ENCODE peak calls at places on chromosomes 6 and 20, in four cellular contexts. G is K562, U is HepG2, K is WTC11. J is an unnamed sample.

GRCh38 chr20:32582659-32583580 is 2.2 kb downstream of the NOL4L start:
- DNase-seq in G (peak), U (no peak), K (peak), J (peak)

GRCh38 chr6:152071318-152071717 is 263.8 kb downstream of the ESR1 start:
- DNase-seq in G (no peak), U (no peak), K (no peak), J (no peak)

GRCh38 chr6:52499026-52499425 is 77.8 kb downstream of the TRAM2 start:
- DNase-seq in G (no peak), U (no peak), K (no peak), J (no peak)

GRCh38 chr6:32684246-32684645 is 17.8 kb upstream of the HLA-DQB1 start:
- DNase-seq in G (no peak), U (no peak), K (no peak), J (no peak)

GRCh38 chr6:46909371-46909770 is 12.4 kb downstream of the ADGRF5 start:
- DNase-seq in G (no peak), U (no peak), K (peak), J (no peak)

GRCh38 chr6:42907336-42907735 is 8.5 kb upstream of the PTCRA start:
- DNase-seq in G (no peak), U (no peak), K (no peak), J (no peak)

GRCh38 chr6:132648356-132648755 is 10.6 kb downstream of the TAAR1 start:
- DNase-seq in G (no peak), U (no peak), K (no peak), J (no peak)

GRCh38 chr6:64012351-64013060 is 376.9 kb downstream of the PHF3 start:
- DNase-seq in G (no peak), U (peak), K (peak), J (peak)

GRCh38 chr6:37027036-37027720 is 21.7 kb downstream of the FGD2 start:
- DNase-seq in G (no peak), U (no peak), K (no peak), J (no peak)

GRCh38 chr6:28943557-28944411 is 20.0 kb upstream of the TRIM27 start:
- DNase-seq in G (peak), U (peak), K (peak), J (peak)

GRCh38 chr6:136244061-136244616 is 6.0 kb downstream of the MTFR2 start:
- DNase-seq in G (no peak), U (no peak), K (no peak), J (no peak)

GRCh38 chr6:31797607-31798006 is 2.1 kb upstream of the VARS1 start:
- DNase-seq in G (no peak), U (no peak), K (no peak), J (no peak)

GRCh38 chr20:40646321-40647212 is 42.5 kb downstream of the MAFB start:
- DNase-seq in G (no peak), U (no peak), K (no peak), J (no peak)

GRCh38 chr6:20952605-20953004 is 418.3 kb downstream of the CDKAL1 start:
- DNase-seq in G (no peak), U (peak), K (no peak), J (no peak)

GRCh38 chr6:74891358-74891811 is 314.5 kb downstream of the COL12A1 start:
- DNase-seq in G (no peak), U (no peak), K (no peak), J (no peak)

GRCh38 chr20:6492396-6493055 is 275.0 kb upstream of the BMP2 start:
- DNase-seq in G (no peak), U (no peak), K (no peak), J (no peak)

GRCh38 chr6:157928428-157928827 is 53.2 kb upstream of the SYNJ2 start:
- DNase-seq in G (no peak), U (no peak), K (no peak), J (no peak)

GRCh38 chr20:58706975-58707681 is 14.5 kb downstream of the NPEPL1 start:
- DNase-seq in G (no peak), U (no peak), K (peak), J (no peak)

GRCh38 chr20:23995905-23996666 is 7.5 kb upstream of the GGTLC1 start:
- DNase-seq in G (peak), U (peak), K (no peak), J (peak)
- TF ChIP-seq ELF4 in G (no peak), U (no peak), K (no peak), J (no peak)

GRCh38 chr6:138594042-138594636 is 94.8 kb upstream of the NHSL1 start:
- DNase-seq in G (no peak), U (no peak), K (no peak), J (no peak)

GRCh38 chr6:138590796-138591709 is 91.8 kb upstream of the NHSL1 start:
- DNase-seq in G (peak), U (peak), K (peak), J (peak)

GRCh38 chr6:138594749-138595148 is 95.5 kb upstream of the NHSL1 start:
- DNase-seq in G (no peak), U (no peak), K (no peak), J (no peak)

GRCh38 chr6:138592698-138593097 is 93.4 kb upstream of the NHSL1 start:
- DNase-seq in G (no peak), U (no peak), K (no peak), J (no peak)

DNA sequence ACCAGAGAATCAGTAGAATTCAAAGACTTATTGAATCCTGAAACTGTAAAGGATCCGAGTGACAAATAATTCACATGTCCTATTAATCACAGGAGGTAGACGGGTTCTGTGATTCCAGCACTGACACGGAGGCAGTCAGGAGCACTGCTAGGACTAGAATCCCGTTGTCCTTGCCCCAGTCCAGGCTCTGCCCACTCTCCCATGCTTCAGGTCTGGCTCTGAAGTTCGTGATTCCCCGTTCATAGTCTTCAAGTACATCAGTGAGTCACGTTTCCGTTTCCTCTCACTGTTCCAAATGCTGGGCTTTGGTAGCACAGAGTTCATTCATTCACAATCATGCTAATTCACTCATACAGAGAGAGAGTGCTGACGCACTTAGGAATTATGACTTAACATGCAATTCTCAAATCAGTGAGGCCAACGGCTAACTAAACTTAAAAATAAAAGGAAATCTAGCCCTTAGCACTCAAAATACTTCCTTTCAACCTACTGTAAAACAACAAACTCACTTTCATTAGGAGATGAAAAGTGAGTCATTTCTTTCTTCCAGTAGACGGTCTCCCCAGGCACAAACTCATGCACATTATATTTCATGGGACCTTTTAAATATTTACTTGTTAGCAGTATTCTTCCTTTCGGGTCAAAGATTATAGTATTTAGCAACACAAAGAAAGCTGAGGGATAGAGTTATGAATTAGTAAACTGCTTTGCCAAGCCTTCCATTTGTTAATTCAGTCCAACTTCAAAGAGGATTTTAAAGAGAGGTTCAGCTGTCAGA is 94.0 kb upstream of the NHSL1 start:
- DNase-seq in G (no peak), U (peak), K (no peak), J (peak)
- TF ChIP-seq ELF4 in G (no peak), U (no peak), K (no peak), J (no peak)

GRCh38 chr6:40996591-40997247 is 42.3 kb downstream of the UNC5CL start:
- DNase-seq in G (peak), U (peak), K (no peak), J (peak)
- TF ChIP-seq ELF4 in G (no peak), U (no peak), K (no peak), J (no peak)

GRCh38 chr6:24879351-24879750 is 56.4 kb downstream of the RIPOR2 start:
- DNase-seq in G (no peak), U (no peak), K (no peak), J (no peak)

GRCh38 chr6:24882835-24883555 is 52.8 kb downstream of the RIPOR2 start:
- DNase-seq in G (no peak), U (no peak), K (no peak), J (no peak)

GRCh38 chr6:24882295-24882694 is 53.5 kb downstream of the RIPOR2 start:
- DNase-seq in G (no peak), U (no peak), K (no peak), J (no peak)

GRCh38 chr6:24887520-24887919 is 48.2 kb downstream of the RIPOR2 start:
- DNase-seq in G (no peak), U (no peak), K (no peak), J (no peak)

DNA sequence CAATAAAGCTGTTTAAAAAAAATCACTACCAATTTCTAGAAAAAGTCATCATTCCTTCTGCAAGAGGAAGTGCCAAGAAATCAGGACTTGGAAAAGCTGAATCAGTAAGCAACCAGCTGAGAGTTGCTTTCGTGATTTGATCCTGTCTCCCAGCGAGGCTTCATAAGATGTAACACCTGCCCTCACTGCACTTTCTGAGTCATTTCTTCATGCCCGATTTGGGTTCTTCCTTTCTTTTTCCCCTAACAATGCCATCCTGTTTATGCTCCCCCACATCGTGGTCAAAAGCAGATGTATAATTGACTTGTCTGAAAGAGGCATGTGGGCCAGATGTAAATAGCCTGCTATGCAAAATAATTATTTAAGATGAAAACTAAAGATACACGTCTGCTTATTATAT is 52.1 kb downstream of the RIPOR2 start:
- DNase-seq in G (no peak), U (no peak), K (no peak), J (no peak)
- TF ChIP-seq ELF4 in G (no peak), U (no peak), K (no peak), J (no peak)